ENCODE peak calls at places on chromosomes 7 and 10, in nine cellular contexts. Y, J, R, H, Z, W, G, O and T are unnamed samples.

GRCh38 chr10:35435824-35436223 is 99.5 kb downstream of the CCNY start:
- DNase-seq in W (no peak), J (no peak), G (no peak), Z (no peak), O (no peak), Y (no peak), R (peak), H (no peak), T (no peak)

GRCh38 chr7:67916571-67916970 is 919.9 kb downstream of the TYW1 start:
- DNase-seq in J (no peak), W (no peak), R (no peak), O (no peak), G (no peak), Y (no peak), H (no peak), Z (peak), T (no peak)

GRCh38 chr7:42253316-42253715 is 16.3 kb upstream of the GLI3 start:
- DNase-seq in R (no peak), J (no peak), Y (no peak), H (no peak), O (no peak), G (no peak), Z (no peak), W (peak), T (no peak)

GRCh38 chr10:122019414-122019975 is 30.5 kb downstream of the TACC2 start:
- DNase-seq in H (no peak), G (peak), Y (no peak), Z (no peak), R (no peak), W (no peak), O (no peak), J (no peak), T (peak)

GRCh38 chr7:156194813-156195212 is 382.6 kb upstream of the SHH start:
- DNase-seq in Y (no peak), O (no peak), W (no peak), H (no peak), G (no peak), R (no peak), Z (no peak), J (no peak), T (no peak)

GRCh38 chr10:47175181-47176080 is 124.6 kb upstream of the GDF10 start:
- DNase-seq in J (no peak), Y (no peak), G (no peak), W (no peak), O (no peak), Z (no peak), H (no peak), R (no peak), T (no peak)

GRCh38 chr10:28060031-28060607 is 61.2 kb upstream of the ODAD2 start:
- DNase-seq in W (peak), R (no peak), Z (no peak), J (no peak), H (no peak), Y (no peak), O (no peak), G (no peak), T (no peak)

GRCh38 chr7:4764402-4765007 is 10.9 kb upstream of the AP5Z1 start:
- DNase-seq in J (no peak), O (no peak), R (peak), G (no peak), W (no peak), Y (no peak), Z (no peak), H (no peak), T (no peak)

GRCh38 chr10:102813734-102814455 is 23.3 kb downstream of the CYP17A1 start:
- DNase-seq in O (no peak), G (no peak), H (no peak), R (no peak), W (peak), J (no peak), Y (no peak), Z (no peak), T (no peak)

GRCh38 chr10:21172774-21173432 is 275.8 kb upstream of the NEBL start:
- DNase-seq in H (peak), R (no peak), Z (no peak), G (peak), Y (no peak), W (peak), J (no peak), O (peak), T (peak)

GRCh38 chr10:36640626-36641025 is 484.8 kb upstream of the ANKRD30A start:
- DNase-seq in J (no peak), R (no peak), Y (no peak), H (no peak), O (no peak), W (no peak), Z (no peak), G (no peak), T (no peak)